ENCODE peak calls at places on chromosomes 1 and 21, in eight cellular contexts. O, E, I, C, Y, Z, U and P are unnamed samples.

GRCh38 chr21:14554948-14555347 is 8.8 kb upstream of the SAMSN1 start:
- DNase-seq in O (no peak), E (no peak), I (peak), C (no peak), Y (no peak), Z (no peak), U (no peak), P (no peak)

GRCh38 chr1:91555821-91556531 is 55.3 kb downstream of the CDC7 start:
- DNase-seq in O (no peak), E (peak), I (no peak), C (no peak), Y (peak), Z (no peak), U (no peak), P (no peak)

GRCh38 chr21:25955646-25956045 is 214.9 kb downstream of the APP start:
- DNase-seq in O (no peak), E (no peak), I (no peak), C (no peak), Y (no peak), Z (no peak), U (no peak), P (no peak)

GRCh38 chr1:93603106-93603505 is 78.5 kb downstream of the BCAR3 start:
- DNase-seq in O (no peak), E (no peak), I (no peak), C (no peak), Y (no peak), Z (no peak), U (no peak), P (no peak)

GRCh38 chr1:28860332-28861073 is 48.5 kb downstream of the OPRD1 start:
- DNase-seq in O (no peak), E (no peak), I (no peak), C (no peak), Y (peak), Z (no peak), U (no peak), P (no peak)

GRCh38 chr1:205933672-205934618 is 9.3 kb downstream of the SLC26A9 start:
- DNase-seq in O (no peak), E (no peak), I (no peak), C (no peak), Y (peak), Z (peak), U (no peak), P (no peak)

GRCh38 chr1:20466231-20466630 is 19.8 kb downstream of the CAMK2N1 start:
- DNase-seq in O (no peak), E (no peak), I (no peak), C (no peak), Y (no peak), Z (no peak), U (no peak), P (no peak)

GRCh38 chr1:214377485-214377884 is 96.5 kb downstream of the SMYD2 start:
- DNase-seq in O (no peak), E (no peak), I (no peak), C (no peak), Y (no peak), Z (no peak), U (no peak), P (no peak)

GRCh38 chr1:114510235-114511047 is 562 bp downstream of the TRIM33 start:
- DNase-seq in O (peak), E (no peak), I (peak), C (peak), Y (peak), Z (no peak), U (no peak), P (no peak)

GRCh38 chr1:97094257-97094972 is 372.8 kb downstream of the PTBP2 start:
- DNase-seq in O (no peak), E (peak), I (no peak), C (no peak), Y (peak), Z (peak), U (no peak), P (no peak)

GRCh38 chr1:51392241-51392640 is 61.9 kb upstream of the TTC39A start:
- DNase-seq in O (no peak), E (no peak), I (no peak), C (no peak), Y (no peak), Z (no peak), U (no peak), P (no peak)

GRCh38 chr1:234659538-234659937 is 49.6 kb upstream of the IRF2BP2 start:
- DNase-seq in O (no peak), E (no peak), I (no peak), C (no peak), Y (peak), Z (no peak), U (no peak), P (no peak)

GRCh38 chr21:25541042-25541441 is 66.2 kb downstream of the MRPL39 start:
- DNase-seq in O (no peak), E (no peak), I (no peak), C (no peak), Y (no peak), Z (no peak), U (no peak), P (no peak)

GRCh38 chr1:201085902-201086735 is 26.1 kb downstream of the CACNA1S start:
- DNase-seq in O (peak), E (no peak), I (peak), C (peak), Y (peak), Z (peak), U (no peak), P (peak)

GRCh38 chr1:244971524-244972216 is 107.3 kb upstream of the HNRNPU start:
- DNase-seq in O (no peak), E (no peak), I (peak), C (no peak), Y (no peak), Z (no peak), U (no peak), P (no peak)

GRCh38 chr1:157739229-157739901 is 37.6 kb downstream of the FCRL2 start:
- DNase-seq in O (peak), E (no peak), I (peak), C (no peak), Y (no peak), Z (peak), U (no peak), P (no peak)

GRCh38 chr21:39681845-39682244 is 63.1 kb upstream of the IGSF5 start:
- DNase-seq in O (no peak), E (peak), I (no peak), C (no peak), Y (peak), Z (no peak), U (no peak), P (no peak)

GRCh38 chr1:220483700-220484099 is 44.2 kb upstream of the MARK1 start:
- DNase-seq in O (no peak), E (no peak), I (no peak), C (no peak), Y (peak), Z (no peak), U (no peak), P (no peak)

GRCh38 chr21:21929228-21929627 is 931.0 kb downstream of the NCAM2 start:
- DNase-seq in O (no peak), E (no peak), I (no peak), C (no peak), Y (no peak), Z (no peak), U (no peak), P (no peak)

GRCh38 chr21:29246614-29247013 is 52.1 kb upstream of the BACH1 start:
- DNase-seq in O (no peak), E (no peak), I (no peak), C (no peak), Y (no peak), Z (no peak), U (no peak), P (no peak)

GRCh38 chr1:240766831-240767230 is 154.9 kb upstream of the GREM2 start:
- DNase-seq in O (no peak), E (no peak), I (no peak), C (no peak), Y (no peak), Z (no peak), U (no peak), P (no peak)

GRCh38 chr1:17119076-17119743 is at the start of gene PADI2:
- DNase-seq in O (peak), E (no peak), I (peak), C (peak), Y (peak), Z (peak), U (peak), P (peak)

GRCh38 chr1:169326644-169327316 is 40.8 kb downstream of the NME7 start:
- DNase-seq in O (no peak), E (no peak), I (no peak), C (no peak), Y (peak), Z (no peak), U (no peak), P (no peak)

DNA sequence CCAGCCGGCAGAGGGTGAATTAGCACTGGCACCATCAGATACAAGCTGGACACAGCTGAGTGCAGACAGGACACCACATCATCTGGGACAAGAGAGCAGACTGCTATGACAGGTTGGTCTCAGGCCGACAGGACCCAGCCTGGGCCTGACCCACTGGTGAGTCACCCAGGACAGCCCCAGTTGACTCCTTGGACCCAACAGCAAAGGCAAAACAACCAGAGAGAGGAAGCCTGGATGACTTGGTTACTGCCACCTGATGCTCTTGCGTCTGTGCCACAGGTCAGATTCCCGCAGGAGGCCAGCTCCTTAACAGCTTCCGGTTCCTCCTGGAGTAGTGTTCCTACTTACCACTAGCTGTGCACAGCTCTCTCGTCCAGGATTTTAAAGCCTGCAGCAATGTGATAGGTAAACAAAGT is 18.5 kb downstream of the CCN1 start:
- DNase-seq in O (no peak), E (no peak), I (no peak), C (no peak), Y (no peak), Z (no peak), U (no peak), P (no peak)
- TF ChIP-seq CTCF in O (no peak), E (no peak), I (no peak), C (no peak), Y (no peak), Z (no peak), U (no peak), P (no peak)

GRCh38 chr1:27392778-27393635 is 585 bp downstream of the GPR3 start:
- DNase-seq in O (no peak), E (no peak), I (peak), C (no peak), Y (peak), Z (peak), U (no peak), P (no peak)
- TF ChIP-seq CTCF in O (no peak), E (peak), I (peak), C (peak), Y (no peak), Z (peak), U (no peak), P (no peak)

DNA sequence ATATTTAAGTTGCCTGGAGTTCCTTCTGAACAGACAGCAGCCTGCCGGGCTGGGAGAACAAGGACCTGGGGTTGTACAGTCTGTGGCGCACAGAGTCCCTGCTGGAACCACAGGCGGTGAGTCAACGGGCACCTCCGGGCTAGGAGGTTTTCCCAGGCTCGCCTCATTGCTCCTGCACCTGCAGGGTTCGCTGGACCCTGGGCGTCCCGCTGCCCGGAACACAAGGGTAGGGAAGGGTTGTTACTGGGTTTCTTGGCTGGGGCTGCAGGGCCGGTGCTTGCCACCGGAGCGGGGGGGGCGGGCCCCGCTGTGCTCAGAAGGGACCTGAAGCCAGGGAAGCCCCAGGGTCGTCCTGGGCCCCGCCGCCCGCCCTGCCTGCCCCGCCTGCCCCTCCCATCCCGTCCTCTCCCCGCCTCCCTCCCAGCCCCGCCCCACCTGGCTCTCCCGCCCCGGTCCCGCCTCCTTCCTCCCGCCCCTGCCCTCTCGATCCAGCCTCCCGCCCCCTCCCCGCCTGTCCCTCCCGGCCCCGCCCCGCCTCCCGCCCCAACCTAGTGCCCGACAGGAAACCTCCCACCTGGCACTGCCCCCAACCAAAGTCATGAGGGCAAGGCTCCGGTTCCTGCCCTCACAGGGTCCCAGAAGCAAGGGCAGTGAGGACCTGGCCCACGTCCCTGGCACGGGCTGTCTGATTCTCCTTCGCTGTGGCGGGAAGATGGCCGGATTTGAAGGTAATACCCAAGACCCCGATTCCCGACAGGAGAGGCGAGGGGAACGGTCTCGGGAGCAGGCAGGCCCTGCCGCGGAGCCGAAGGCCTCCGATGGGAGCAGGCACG is 6.8 kb downstream of the JMJD4 start:
- DNase-seq in O (peak), E (no peak), I (peak), C (peak), Y (peak), Z (peak), U (peak), P (peak)
- TF ChIP-seq CTCF in O (no peak), E (no peak), I (no peak), C (no peak), Y (no peak), Z (no peak), U (no peak), P (no peak)

DNA sequence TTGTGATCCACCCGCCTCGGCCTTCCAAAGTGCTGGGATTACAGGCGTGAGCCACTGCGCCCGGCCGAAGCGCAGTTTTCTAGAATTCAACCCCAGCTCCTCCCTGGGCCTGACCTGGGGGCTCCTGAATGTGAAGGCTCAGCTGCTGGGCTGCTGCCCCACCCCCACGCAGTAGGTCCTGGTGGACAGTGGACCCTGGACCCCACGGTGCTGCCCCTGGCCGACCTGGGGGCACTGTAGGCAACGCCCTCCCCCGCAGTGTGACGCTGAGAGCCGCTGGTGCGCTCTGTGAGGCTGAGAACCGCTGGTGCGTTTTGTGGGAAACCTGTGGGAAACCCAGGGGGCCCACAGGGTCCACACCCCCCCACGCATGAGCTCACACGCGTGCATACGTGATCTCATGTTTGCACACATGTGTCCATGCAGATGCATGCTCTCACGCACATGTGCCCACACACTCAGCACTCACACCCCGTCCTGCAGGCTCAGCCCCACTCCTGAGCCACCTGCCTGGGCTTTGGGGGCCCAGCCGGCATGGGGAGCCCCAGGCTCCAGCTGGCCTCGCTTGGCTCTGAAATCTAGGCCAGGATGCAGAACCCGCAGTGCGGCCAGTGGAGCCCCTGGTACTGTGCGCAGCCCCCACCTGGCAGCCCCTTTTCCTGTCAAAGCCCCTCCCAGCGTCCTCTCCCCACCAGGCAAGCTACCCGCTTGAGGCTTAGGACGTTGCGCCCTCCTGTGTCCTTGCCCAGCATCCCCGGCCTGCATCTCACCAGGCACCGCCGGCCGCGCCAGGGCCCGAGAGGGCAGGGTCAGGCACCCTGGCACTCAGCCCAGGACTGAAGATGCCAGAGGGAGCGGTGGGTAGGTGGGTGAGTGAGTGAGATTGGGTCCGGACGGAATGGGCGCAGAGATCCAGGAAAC is 67.7 kb downstream of the COL18A1 start:
- DNase-seq in O (no peak), E (no peak), I (no peak), C (no peak), Y (no peak), Z (no peak), U (no peak), P (no peak)
- TF ChIP-seq CTCF in O (no peak), E (no peak), I (no peak), C (no peak), Y (no peak), Z (no peak), U (no peak), P (no peak)

DNA sequence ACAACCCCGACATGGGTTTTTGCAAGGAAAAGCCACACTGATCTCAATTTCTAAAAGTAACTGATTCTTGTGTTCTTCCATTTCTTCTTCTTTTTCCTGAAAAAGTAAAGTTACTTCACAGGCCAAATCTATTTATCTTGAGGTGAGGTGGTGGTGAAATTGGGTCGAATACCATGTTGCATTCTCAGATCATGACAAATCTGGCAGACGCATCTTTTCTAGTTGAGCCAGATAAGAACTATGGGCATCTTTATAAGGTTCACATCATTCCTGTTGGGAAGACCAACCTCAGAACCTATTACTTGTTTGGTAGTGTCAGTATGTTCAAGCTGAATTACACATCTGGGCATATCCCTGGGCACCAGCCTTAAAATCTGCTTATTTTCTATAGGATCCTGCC is 78.6 kb upstream of the USP25 start:
- DNase-seq in O (no peak), E (no peak), I (no peak), C (no peak), Y (no peak), Z (no peak), U (no peak), P (no peak)
- TF ChIP-seq CTCF in O (no peak), E (no peak), I (no peak), C (no peak), Y (no peak), Z (no peak), U (no peak), P (no peak)

GRCh38 chr21:43268804-43269186 is 100.0 kb downstream of the CRYAA start:
- DNase-seq in O (no peak), E (no peak), I (no peak), C (no peak), Y (no peak), Z (no peak), U (no peak), P (no peak)
- TF ChIP-seq CTCF in O (no peak), E (no peak), I (no peak), C (no peak), Y (no peak), Z (no peak), U (no peak), P (no peak)

DNA sequence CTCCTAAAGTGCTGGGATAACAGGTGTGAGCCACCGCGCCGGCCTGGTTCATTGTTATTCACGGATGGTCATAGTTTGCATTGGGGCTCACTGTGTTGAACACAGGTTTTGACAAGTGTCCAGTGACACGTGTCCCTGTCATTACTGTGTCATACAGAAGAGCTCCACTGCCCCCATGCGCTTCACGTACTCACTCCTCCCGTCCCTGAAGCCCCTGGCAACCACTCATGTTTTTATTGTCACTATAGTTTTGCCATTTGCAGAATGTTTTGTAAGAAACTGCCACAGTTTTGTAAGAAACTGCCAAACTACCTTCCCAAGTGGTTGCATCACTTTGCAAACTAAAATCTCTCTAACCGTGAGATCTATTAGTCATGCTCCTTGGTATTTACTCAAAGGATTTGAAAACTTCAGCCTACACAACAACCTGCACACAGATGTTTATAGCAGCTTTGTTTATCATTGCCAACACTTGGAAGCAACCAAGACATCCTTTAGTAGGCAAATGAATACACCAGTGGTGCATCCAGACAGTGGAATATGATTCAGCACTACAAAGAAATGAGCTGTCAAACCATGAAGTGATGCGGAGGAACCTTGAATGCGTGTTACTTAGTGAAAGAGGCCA is 163.2 kb upstream of the COL6A1 start:
- DNase-seq in O (no peak), E (peak), I (no peak), C (no peak), Y (peak), Z (no peak), U (no peak), P (no peak)
- TF ChIP-seq CTCF in O (no peak), E (no peak), I (no peak), C (no peak), Y (no peak), Z (no peak), U (no peak), P (no peak)

GRCh38 chr1:5865774-5866173 is 126.5 kb downstream of the NPHP4 start:
- DNase-seq in O (no peak), E (no peak), I (no peak), C (no peak), Y (no peak), Z (peak), U (no peak), P (no peak)
- TF ChIP-seq CTCF in O (no peak), E (no peak), I (no peak), C (no peak), Y (no peak), Z (no peak), U (no peak), P (no peak)